ENCODE peak calls at places on chromosomes 12 and 14, in nine cellular contexts. D is cardiac muscle cell; M is activated CD8-positive, alpha-beta memory T cell treated with anti-CD3 and anti-CD28 coated beads, Interleukin-2, amount 50 U/mL, for 48 hours; V is endothelial cell of umbilical vein; B is stimulated activated CD8-positive, alpha-beta memory T cell treated with anti-CD3 and anti-CD28 coated beads, Interleukin-15, amount 100 ng/mL, for 4 hours; L is neuronal stem cell; T is GM04503; K is HTR-8/SVneo; R is lung. Z is an unnamed sample.

GRCh38 chr12:96347130-96347699 is 53.0 kb downstream of the CDK17 start:
- DNase-seq in D (no peak), M (no peak), V (no peak), B (no peak), L (no peak), T (no peak), K (no peak), R (no peak), Z (no peak)

GRCh38 chr12:115956674-115957073 is 320.8 kb downstream of the MED13L start:
- DNase-seq in D (no peak), M (no peak), V (no peak), B (no peak), L (no peak), T (no peak), K (no peak), R (no peak), Z (no peak)

GRCh38 chr12:116266220-116266619 is 11.3 kb downstream of the MED13L start:
- DNase-seq in D (peak; percentile 45), M (no peak), V (peak; percentile 40), B (no peak), L (no peak), T (no peak), K (no peak), R (no peak), Z (no peak)

GRCh38 chr12:4202918-4203317 is 70.6 kb upstream of the CCND2 start:
- DNase-seq in D (no peak), M (no peak), V (no peak), B (no peak), L (no peak), T (no peak), K (no peak), R (no peak), Z (no peak)

GRCh38 chr12:22856120-22856699 is 231.2 kb downstream of the ETNK1 start:
- DNase-seq in D (peak; percentile 47), M (no peak), V (peak; percentile 42), B (no peak), L (peak; percentile 14), T (no peak), K (peak; percentile 10), R (no peak), Z (peak; percentile 48)

GRCh38 chr14:72590577-72590976 is 303.3 kb downstream of the DPF3 start:
- DNase-seq in D (no peak), M (no peak), V (no peak), B (no peak), L (no peak), T (no peak), K (no peak), R (no peak), Z (no peak)

GRCh38 chr12:16300706-16301105 is 23.2 kb upstream of the SLC15A5 start:
- DNase-seq in D (no peak), M (no peak), V (no peak), B (no peak), L (no peak), T (no peak), K (no peak), R (no peak), Z (no peak)

GRCh38 chr14:59098377-59098776 is 90.1 kb upstream of the DAAM1 start:
- DNase-seq in D (no peak), M (no peak), V (no peak), B (no peak), L (no peak), T (peak; percentile 78), K (peak; percentile 73), R (no peak), Z (no peak)

GRCh38 chr12:89863332-89863938 is 154.8 kb upstream of the ATP2B1 start:
- DNase-seq in D (no peak), M (peak; percentile 61), V (no peak), B (peak; percentile 40), L (no peak), T (no peak), K (no peak), R (no peak), Z (no peak)